ENCODE peak calls at places on chromosomes 5 and 9, in five cellular contexts. F, C, D, M and W are unnamed samples.

GRCh38 chr5:24530907-24531306 is 113.9 kb downstream of the CDH10 start:
- DNase-seq in F (no peak), C (no peak), D (no peak), M (no peak), W (no peak)

GRCh38 chr5:93990504-93991085 is 249.2 kb upstream of the POU5F2 start:
- DNase-seq in F (no peak), C (no peak), D (peak; percentile 9), M (peak; percentile 16), W (no peak)

GRCh38 chr9:81474125-81474524 is 215.2 kb downstream of the TLE1 start:
- DNase-seq in F (no peak), C (no peak), D (no peak), M (no peak), W (no peak)

GRCh38 chr9:95055851-95056551 is 261.5 kb downstream of the FANCC start:
- DNase-seq in F (no peak), C (no peak), D (peak; percentile 72), M (peak; percentile 63), W (no peak)

GRCh38 chr5:69502375-69503143 is 10.0 kb downstream of the OCLN start:
- DNase-seq in F (no peak), C (no peak), D (peak; percentile 79), M (peak; percentile 83), W (no peak)

GRCh38 chr5:103943243-103943642 is 380.7 kb upstream of the NUDT12 start:
- DNase-seq in F (no peak), C (no peak), D (no peak), M (no peak), W (no peak)

GRCh38 chr5:146103594-146103993 is 1.8 kb downstream of the PLAC8L1 start:
- DNase-seq in F (no peak), C (no peak), D (peak; percentile 20), M (no peak), W (no peak)

GRCh38 chr5:134029156-134029555 is 24.4 kb upstream of the VDAC1 start:
- DNase-seq in F (peak; percentile 19), C (no peak), D (peak; percentile 60), M (peak; percentile 97), W (no peak)

GRCh38 chr5:172869734-172870133 is 35.7 kb downstream of the ERGIC1 start:
- DNase-seq in F (no peak), C (no peak), D (peak; percentile 38), M (peak; percentile 56), W (no peak)

GRCh38 chr5:23466401-23466886 is 41.0 kb upstream of the PRDM9 start:
- DNase-seq in F (no peak), C (no peak), D (peak; percentile 73), M (peak; percentile 69), W (no peak)

GRCh38 chr9:137082925-137083290 is 3.9 kb upstream of the MAN1B1 start:
- DNase-seq in F (no peak), C (no peak), D (no peak), M (no peak), W (no peak)

GRCh38 chr5:173498286-173498685 is 118.2 kb downstream of the BOD1 start:
- DNase-seq in F (no peak), C (no peak), D (peak; percentile 69), M (peak; percentile 50), W (no peak)

GRCh38 chr5:130714200-130714599 is 450.9 kb downstream of the HINT1 start:
- DNase-seq in F (no peak), C (no peak), D (no peak), M (no peak), W (no peak)

GRCh38 chr9:13732290-13732689 is 452.8 kb upstream of the MPDZ start:
- DNase-seq in F (no peak), C (no peak), D (no peak), M (no peak), W (no peak)

GRCh38 chr9:7452378-7452777 is 347.2 kb downstream of the DMAC1 start:
- DNase-seq in F (no peak), C (no peak), D (no peak), M (peak; percentile 44), W (no peak)

GRCh38 chr9:132372177-132373095 is 17.6 kb upstream of the SETX start:
- DNase-seq in F (no peak), C (no peak), D (peak; percentile 45), M (peak; percentile 50), W (no peak)

GRCh38 chr9:129901922-129902321 is 66.7 kb downstream of the USP20 start:
- DNase-seq in F (no peak), C (no peak), D (no peak), M (no peak), W (no peak)

GRCh38 chr5:72386639-72387038 is 66.5 kb downstream of the PTCD2 start:
- DNase-seq in F (no peak), C (no peak), D (no peak), M (no peak), W (no peak)

GRCh38 chr5:43609752-43610151 is 6.8 kb downstream of the NNT start:
- DNase-seq in F (no peak), C (peak; percentile 28), D (peak; percentile 25), M (no peak), W (no peak)

GRCh38 chr9:126337690-126338426 is 11.2 kb downstream of the MVB12B start:
- DNase-seq in F (no peak), C (no peak), D (no peak), M (no peak), W (no peak)

GRCh38 chr5:14190194-14191164 is 47.3 kb downstream of the TRIO start:
- DNase-seq in F (no peak), C (no peak), D (peak; percentile 98), M (peak; percentile 99), W (no peak)

GRCh38 chr9:127714916-127715442 is 484 bp downstream of the PTRH1 start:
- DNase-seq in F (no peak), C (peak; percentile 49), D (no peak), M (no peak), W (peak; percentile 54)

GRCh38 chr9:71442937-71443336 is 321.5 kb upstream of the TRPM3 start:
- DNase-seq in F (no peak), C (no peak), D (no peak), M (no peak), W (no peak)

GRCh38 chr9:76576344-76576743 is 117.4 kb downstream of the GCNT1 start:
- DNase-seq in F (no peak), C (no peak), D (peak; percentile 96), M (peak; percentile 91), W (no peak)

GRCh38 chr9:101458955-101459631 is 23.5 kb upstream of the ALDOB start:
- DNase-seq in F (no peak), C (peak; percentile 18), D (peak; percentile 93), M (peak; percentile 84), W (no peak)

GRCh38 chr5:164876793-164877192 is 1371.4 kb downstream of the MAT2B start:
- DNase-seq in F (no peak), C (no peak), D (no peak), M (no peak), W (no peak)

GRCh38 chr5:136062563-136063274 is 33.9 kb downstream of the TGFBI start:
- DNase-seq in F (no peak), C (peak; percentile 78), D (peak; percentile 70), M (peak; percentile 55), W (no peak)

GRCh38 chr5:136063778-136064465 is 35.1 kb downstream of the TGFBI start:
- DNase-seq in F (no peak), C (no peak), D (no peak), M (no peak), W (no peak)

GRCh38 chr5:136066705-136067271 is 38.0 kb downstream of the TGFBI start:
- DNase-seq in F (no peak), C (no peak), D (peak; percentile 82), M (peak; percentile 55), W (no peak)

GRCh38 chr5:136065588-136065987 is 36.8 kb downstream of the TGFBI start:
- DNase-seq in F (no peak), C (no peak), D (no peak), M (no peak), W (no peak)

DNA sequence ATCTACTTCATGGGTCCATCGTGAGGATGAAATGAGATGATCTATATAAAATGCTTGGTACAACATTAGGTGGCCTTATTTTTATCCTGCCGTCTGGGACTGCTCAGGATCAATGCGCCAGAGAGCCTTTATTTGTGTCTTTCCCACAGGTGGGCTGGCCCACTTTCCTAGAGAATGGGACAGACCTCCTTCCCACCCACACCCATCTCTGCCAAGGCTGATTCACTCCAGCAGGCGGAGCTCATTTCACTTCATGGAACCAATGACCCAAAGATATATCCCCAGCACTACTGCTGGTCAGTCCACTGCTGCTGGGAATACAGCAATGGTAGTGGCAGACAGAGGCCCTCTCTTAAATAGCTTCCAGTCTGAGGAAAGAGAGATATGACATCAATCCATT is 35.7 kb downstream of the TGFBI start:
- DNase-seq in F (no peak), C (peak; percentile 20), D (no peak), M (peak; percentile 39), W (no peak)
- TF ChIP-seq CTCF in F (no peak), C (peak; percentile 74), D (peak; percentile 45), M (peak; percentile 25), W (no peak)

DNA sequence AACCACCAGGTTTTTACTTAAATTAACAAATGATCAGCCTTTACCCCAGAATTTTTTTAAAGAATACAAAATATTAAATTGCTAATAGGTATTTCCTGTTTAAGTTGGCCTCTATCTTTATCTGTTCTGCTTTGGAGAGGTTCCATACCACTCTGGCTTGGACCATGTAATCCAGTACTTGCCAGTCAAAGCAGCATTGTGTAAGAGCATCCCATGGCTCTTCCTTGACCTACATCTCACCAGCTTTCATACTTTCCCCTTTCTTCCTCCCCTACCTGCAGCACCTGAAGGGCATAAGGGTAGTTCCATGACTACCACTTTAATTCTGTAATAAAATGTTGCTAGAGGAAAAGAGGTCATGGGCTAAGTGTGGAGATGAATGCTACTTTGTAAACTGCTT is 140.8 kb upstream of the MTAP start:
- DNase-seq in F (no peak), C (no peak), D (peak; percentile 72), M (peak; percentile 68), W (no peak)
- TF ChIP-seq CTCF in F (no peak), C (no peak), D (no peak), M (no peak), W (no peak)

GRCh38 chr5:45171563-45171962 is 362.8 kb downstream of the MRPS30 start:
- DNase-seq in F (no peak), C (no peak), D (no peak), M (no peak), W (no peak)
- TF ChIP-seq CTCF in F (no peak), C (no peak), D (no peak), M (no peak), W (no peak)

GRCh38 chr9:69806642-69807041 is 14.0 kb upstream of the CFAP95 start:
- DNase-seq in F (no peak), C (no peak), D (no peak), M (no peak), W (no peak)

GRCh38 chr9:69811329-69811989 is 9.2 kb upstream of the CFAP95 start:
- DNase-seq in F (no peak), C (no peak), D (no peak), M (no peak), W (no peak)

GRCh38 chr9:69805962-69806633 is 14.5 kb upstream of the CFAP95 start:
- DNase-seq in F (no peak), C (no peak), D (no peak), M (no peak), W (no peak)

GRCh38 chr9:69812068-69813000 is 8.3 kb upstream of the CFAP95 start:
- DNase-seq in F (no peak), C (no peak), D (no peak), M (no peak), W (no peak)

GRCh38 chr9:69809304-69809863 is 11.2 kb upstream of the CFAP95 start:
- DNase-seq in F (no peak), C (no peak), D (peak; percentile 63), M (peak; percentile 63), W (no peak)
- TF ChIP-seq CTCF in F (no peak), C (peak; percentile 11), D (peak; percentile 70), M (peak; percentile 53), W (no peak)